ENCODE peak calls at places on chromosomes 11 and 22, in five cellular contexts. One of them, this sample, is unnamed.

GRCh38 chr11:74069146-74070046 is 60.5 kb upstream of the UCP3 start:
- DNase-seq in HCT116: no peak
- DNase-seq in H1: no peak
- DNase-seq in HepG2: no peak
- DNase-seq in GM12878: no peak
- DNase-seq in this sample: no peak

GRCh38 chr22:22072169-22072836 is 89.7 kb upstream of the TOP3B start:
- DNase-seq in HepG2: no peak
- DNase-seq in GM12878: no peak
- DNase-seq in H1: no peak
- DNase-seq in HCT116: no peak
- DNase-seq in this sample: no peak

GRCh38 chr11:72589802-72590761 is 84.1 kb downstream of the PDE2A start:
- DNase-seq in H1: peak
- DNase-seq in GM12878: no peak
- DNase-seq in HepG2: peak
- DNase-seq in HCT116: no peak
- DNase-seq in this sample: peak

GRCh38 chr11:15629690-15630321 is 515.1 kb downstream of the INSC start:
- DNase-seq in HCT116: peak
- DNase-seq in HepG2: peak
- DNase-seq in GM12878: no peak
- DNase-seq in H1: peak
- DNase-seq in this sample: no peak

GRCh38 chr11:72225411-72225951 is 914 bp downstream of the INPPL1 start:
- DNase-seq in HCT116: no peak
- DNase-seq in H1: no peak
- DNase-seq in HepG2: no peak
- DNase-seq in GM12878: no peak
- DNase-seq in this sample: no peak

GRCh38 chr11:3835100-3835485 is 5.7 kb downstream of the RHOG start:
- DNase-seq in GM12878: no peak
- DNase-seq in HCT116: no peak
- DNase-seq in H1: no peak
- DNase-seq in HepG2: no peak
- DNase-seq in this sample: peak

GRCh38 chr11:44979536-44980399 is 29.1 kb upstream of the TP53I11 start:
- DNase-seq in HepG2: no peak
- DNase-seq in GM12878: no peak
- DNase-seq in HCT116: peak
- DNase-seq in H1: no peak
- DNase-seq in this sample: no peak

GRCh38 chr11:45643585-45643984 is 21.8 kb downstream of the CHST1 start:
- DNase-seq in GM12878: no peak
- DNase-seq in HepG2: no peak
- DNase-seq in HCT116: no peak
- DNase-seq in H1: no peak
- DNase-seq in this sample: no peak

GRCh38 chr11:65503606-65503922 is 4.7 kb downstream of the MALAT1 start:
- DNase-seq in GM12878: no peak
- DNase-seq in HepG2: no peak
- DNase-seq in H1: no peak
- DNase-seq in HCT116: no peak
- DNase-seq in this sample: no peak

GRCh38 chr11:121460941-121461514 is 8.3 kb upstream of the SORL1-AS1 start:
- DNase-seq in HCT116: no peak
- DNase-seq in GM12878: no peak
- DNase-seq in H1: no peak
- DNase-seq in HepG2: peak
- DNase-seq in this sample: no peak

GRCh38 chr11:119664063-119664572 is 64.9 kb downstream of the NECTIN1 start:
- DNase-seq in HCT116: no peak
- DNase-seq in H1: no peak
- DNase-seq in GM12878: no peak
- DNase-seq in HepG2: peak
- DNase-seq in this sample: no peak

GRCh38 chr22:49064836-49065235 is 762.8 kb downstream of the BRD1 start:
- DNase-seq in HepG2: no peak
- DNase-seq in GM12878: no peak
- DNase-seq in HCT116: no peak
- DNase-seq in H1: no peak
- DNase-seq in this sample: no peak

GRCh38 chr22:26635117-26635516 is 13.4 kb downstream of the CRYBA4 start:
- DNase-seq in HCT116: no peak
- DNase-seq in HepG2: no peak
- DNase-seq in H1: no peak
- DNase-seq in GM12878: no peak
- DNase-seq in this sample: no peak

GRCh38 chr11:128921790-128922189 is 20.9 kb downstream of the TP53AIP1 start:
- DNase-seq in HCT116: no peak
- DNase-seq in HepG2: no peak
- DNase-seq in H1: no peak
- DNase-seq in GM12878: no peak
- DNase-seq in this sample: no peak

GRCh38 chr11:46855167-46855566 is 9.1 kb upstream of the CKAP5 start:
- DNase-seq in HepG2: peak
- DNase-seq in HCT116: no peak
- DNase-seq in H1: no peak
- DNase-seq in GM12878: no peak
- DNase-seq in this sample: no peak

GRCh38 chr11:62552931-62553838 is 6.6 kb upstream of the AHNAK start:
- DNase-seq in H1: peak
- DNase-seq in GM12878: no peak
- DNase-seq in HCT116: peak
- DNase-seq in HepG2: no peak
- DNase-seq in this sample: peak

GRCh38 chr11:82046778-82047177 is 686.9 kb downstream of the FAM181B start:
- DNase-seq in HepG2: no peak
- DNase-seq in H1: no peak
- DNase-seq in HCT116: no peak
- DNase-seq in GM12878: no peak
- DNase-seq in this sample: no peak

GRCh38 chr11:16744128-16744725 is 5.8 kb downstream of the C11orf58 start:
- DNase-seq in GM12878: no peak
- DNase-seq in H1: no peak
- DNase-seq in HCT116: no peak
- DNase-seq in HepG2: no peak
- DNase-seq in this sample: no peak

GRCh38 chr22:44362249-44363040 is 49.7 kb upstream of the SHISAL1 start:
- DNase-seq in H1: no peak
- DNase-seq in HCT116: no peak
- DNase-seq in HepG2: no peak
- DNase-seq in GM12878: no peak
- DNase-seq in this sample: no peak

GRCh38 chr11:102157219-102157618 is 47.0 kb downstream of the YAP1 start:
- DNase-seq in HepG2: peak
- DNase-seq in HCT116: no peak
- DNase-seq in H1: no peak
- DNase-seq in GM12878: no peak
- DNase-seq in this sample: no peak

GRCh38 chr11:13415201-13415600 is 47.8 kb downstream of the BTBD10 start:
- DNase-seq in GM12878: no peak
- DNase-seq in HCT116: no peak
- DNase-seq in H1: no peak
- DNase-seq in HepG2: no peak
- DNase-seq in this sample: no peak

GRCh38 chr11:36265793-36266628 is 23.2 kb downstream of the COMMD9 start:
- DNase-seq in GM12878: no peak
- DNase-seq in H1: peak
- DNase-seq in HCT116: peak
- DNase-seq in HepG2: peak
- DNase-seq in this sample: peak

GRCh38 chr11:125397421-125397820 is 98.6 kb downstream of the FEZ1 start:
- DNase-seq in HCT116: no peak
- DNase-seq in H1: no peak
- DNase-seq in HepG2: no peak
- DNase-seq in GM12878: no peak
- DNase-seq in this sample: no peak

GRCh38 chr11:117171007-117171647 is 7.4 kb upstream of the SIDT2 start:
- DNase-seq in GM12878: no peak
- DNase-seq in HCT116: no peak
- DNase-seq in H1: no peak
- DNase-seq in HepG2: no peak
- DNase-seq in this sample: no peak

GRCh38 chr11:26201411-26201810 is 130.5 kb upstream of the ANO3 start:
- DNase-seq in GM12878: no peak
- DNase-seq in HCT116: no peak
- DNase-seq in HepG2: no peak
- DNase-seq in H1: no peak
- DNase-seq in this sample: no peak

GRCh38 chr11:26194871-26195270 is 137.1 kb upstream of the ANO3 start:
- DNase-seq in HCT116: no peak
- DNase-seq in HepG2: no peak
- DNase-seq in GM12878: no peak
- DNase-seq in H1: no peak
- DNase-seq in this sample: no peak

GRCh38 chr11:26198697-26199096 is 133.2 kb upstream of the ANO3 start:
- DNase-seq in HCT116: no peak
- DNase-seq in GM12878: no peak
- DNase-seq in H1: no peak
- DNase-seq in HepG2: no peak
- DNase-seq in this sample: no peak

GRCh38 chr11:26204110-26204509 is 127.8 kb upstream of the ANO3 start:
- DNase-seq in HepG2: no peak
- DNase-seq in HCT116: no peak
- DNase-seq in GM12878: no peak
- DNase-seq in H1: no peak
- DNase-seq in this sample: no peak

DNA sequence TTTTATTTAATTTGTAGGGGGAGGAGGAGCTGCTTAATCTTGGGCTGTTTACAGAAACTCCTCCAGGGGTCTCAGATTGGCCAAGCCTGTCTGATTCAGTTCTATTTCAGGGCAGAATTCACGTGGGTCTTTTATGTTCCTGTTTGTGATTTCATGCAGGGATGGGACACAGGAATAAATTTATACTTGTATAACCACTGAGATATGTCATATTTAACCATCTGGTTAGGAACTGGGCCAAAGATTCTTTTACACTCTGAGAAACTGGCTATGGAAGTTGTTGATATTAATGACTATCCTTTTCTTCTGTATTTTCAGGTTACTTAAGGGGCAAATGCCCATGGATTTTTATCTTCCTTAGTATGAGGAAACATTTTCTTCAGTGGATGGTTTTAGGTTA is 132.6 kb upstream of the ANO3 start:
- DNase-seq in HCT116: no peak
- DNase-seq in H1: no peak
- DNase-seq in GM12878: no peak
- DNase-seq in HepG2: no peak
- DNase-seq in this sample: no peak
- TF ChIP-seq SIN3A in HCT116: no peak
- TF ChIP-seq SIN3A in H1: no peak
- TF ChIP-seq SIN3A in GM12878: no peak
- TF ChIP-seq SIN3A in HepG2: no peak
- TF ChIP-seq SIN3A in this sample: no peak

GRCh38 chr11:77154381-77155081 is 26.5 kb downstream of the MYO7A start:
- DNase-seq in H1: no peak
- DNase-seq in GM12878: no peak
- DNase-seq in HCT116: no peak
- DNase-seq in HepG2: no peak
- DNase-seq in this sample: no peak
- TF ChIP-seq SIN3A in H1: no peak
- TF ChIP-seq SIN3A in GM12878: no peak
- TF ChIP-seq SIN3A in HCT116: no peak
- TF ChIP-seq SIN3A in HepG2: no peak
- TF ChIP-seq SIN3A in this sample: no peak

DNA sequence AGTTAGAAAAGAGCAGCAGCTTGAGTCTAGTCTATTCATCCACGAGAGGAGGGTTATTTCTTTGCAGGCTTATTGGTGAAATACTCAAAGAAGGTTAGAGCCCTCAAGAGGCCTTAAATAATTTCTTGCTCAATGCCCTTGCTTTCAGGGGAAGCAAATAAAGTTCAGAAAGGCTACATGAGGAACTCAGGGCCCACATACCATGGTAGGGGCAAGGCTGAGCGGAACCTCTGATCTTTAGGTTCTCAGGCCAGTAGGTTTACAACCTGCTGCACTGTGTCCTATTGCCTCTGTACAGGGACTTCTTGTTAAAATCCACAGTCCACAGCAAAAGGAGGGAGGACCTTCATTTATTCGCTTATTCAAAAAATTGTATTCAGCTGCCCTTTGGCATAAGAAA is 101.7 kb downstream of the ADAMTS15 start:
- DNase-seq in H1: no peak
- DNase-seq in HepG2: no peak
- DNase-seq in GM12878: no peak
- DNase-seq in HCT116: no peak
- DNase-seq in this sample: no peak
- TF ChIP-seq SIN3A in H1: no peak
- TF ChIP-seq SIN3A in HepG2: no peak
- TF ChIP-seq SIN3A in GM12878: no peak
- TF ChIP-seq SIN3A in HCT116: no peak
- TF ChIP-seq SIN3A in this sample: no peak

GRCh38 chr22:50730941-50731661 is 6.9 kb upstream of the ACR start:
- DNase-seq in H1: peak
- DNase-seq in GM12878: no peak
- DNase-seq in HCT116: no peak
- DNase-seq in HepG2: no peak
- DNase-seq in this sample: no peak

GRCh38 chr22:50730013-50730891 is 7.8 kb upstream of the ACR start:
- DNase-seq in HCT116: no peak
- DNase-seq in H1: peak
- DNase-seq in GM12878: no peak
- DNase-seq in HepG2: no peak
- DNase-seq in this sample: no peak

GRCh38 chr22:50732681-50733080 is 5.3 kb upstream of the ACR start:
- DNase-seq in HCT116: no peak
- DNase-seq in GM12878: no peak
- DNase-seq in HepG2: no peak
- DNase-seq in H1: peak
- DNase-seq in this sample: no peak

GRCh38 chr22:50733521-50734342 is 4.3 kb upstream of the ACR start:
- DNase-seq in H1: peak
- DNase-seq in GM12878: no peak
- DNase-seq in HCT116: no peak
- DNase-seq in HepG2: no peak
- DNase-seq in this sample: no peak

DNA sequence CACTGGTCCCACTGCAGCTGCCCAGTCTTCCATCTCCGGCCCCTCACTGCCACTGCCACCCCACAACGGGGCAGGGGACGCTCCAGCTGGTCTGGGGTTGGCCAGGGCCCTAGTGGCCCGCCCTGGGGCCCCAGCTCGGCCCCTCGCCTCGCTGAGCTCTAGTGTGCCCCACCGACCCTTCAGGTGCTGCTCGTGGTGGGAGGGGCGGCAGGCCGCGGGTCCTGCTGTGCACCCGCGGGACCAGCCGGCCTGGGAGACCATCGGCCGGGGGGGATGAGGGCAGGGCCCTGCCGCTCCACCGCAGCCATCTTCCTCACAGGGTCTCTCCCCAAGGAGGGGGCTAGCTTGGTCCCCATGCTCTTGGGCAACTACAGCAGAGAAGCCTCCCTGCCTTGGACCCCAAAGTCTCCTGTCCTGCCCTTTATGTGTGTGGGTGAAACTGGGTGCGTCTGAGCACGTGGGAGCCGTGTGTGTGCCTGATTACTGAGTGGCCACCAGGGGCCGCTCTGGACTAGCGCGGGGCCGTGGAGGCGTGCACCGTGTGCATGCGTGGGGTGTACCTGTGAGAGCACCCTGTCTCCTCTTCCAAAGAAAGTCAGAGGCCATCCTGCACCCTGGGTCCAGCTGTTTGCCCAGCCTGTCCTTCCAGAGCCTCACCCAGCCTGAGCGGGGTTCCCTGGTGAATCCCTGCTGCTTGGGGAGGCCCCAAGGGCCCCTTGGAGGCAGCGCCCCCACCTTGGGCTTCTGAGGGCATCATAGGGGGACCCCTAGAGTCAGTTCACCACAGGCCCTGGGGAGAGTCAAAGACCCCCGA is 6.0 kb upstream of the ACR start:
- DNase-seq in GM12878: no peak
- DNase-seq in HepG2: peak
- DNase-seq in H1: peak
- DNase-seq in HCT116: peak
- DNase-seq in this sample: peak
- TF ChIP-seq SIN3A in GM12878: no peak
- TF ChIP-seq SIN3A in HepG2: no peak
- TF ChIP-seq SIN3A in H1: no peak
- TF ChIP-seq SIN3A in HCT116: no peak
- TF ChIP-seq SIN3A in this sample: no peak